ENCODE peak calls at places on chromosomes 13 and 19, in eight cellular contexts. S is uterus, X is IMR-90, B is PC-3, Z is AG09319, R is BJ, P is thoracic aorta, V is AG04450. D is an unnamed sample.

GRCh38 chr13:32136061-32136460 is 104.5 kb downstream of the FRY start:
- DNase-seq in S (no peak), X (no peak), B (no peak), Z (no peak), R (no peak), P (no peak), V (no peak), D (no peak)

GRCh38 chr13:46964789-46965527 is 68.1 kb upstream of the HTR2A start:
- DNase-seq in S (no peak), X (peak), B (peak), Z (no peak), R (peak), P (no peak), V (no peak), D (no peak)

GRCh38 chr19:14061081-14061749 is 661 bp downstream of the PALM3 start:
- DNase-seq in S (no peak), X (no peak), B (no peak), Z (no peak), R (no peak), P (no peak), V (no peak), D (no peak)

GRCh38 chr19:42270346-42271044 is 1.4 kb downstream of the CIC start:
- DNase-seq in S (peak), X (no peak), B (peak), Z (peak), R (no peak), P (no peak), V (no peak), D (no peak)

GRCh38 chr19:45049073-45049736 is 10.4 kb downstream of the CLASRP start:
- DNase-seq in S (no peak), X (no peak), B (no peak), Z (no peak), R (no peak), P (no peak), V (no peak), D (no peak)

GRCh38 chr19:48859711-48860572 is 8.5 kb downstream of the PLEKHA4 start:
- DNase-seq in S (no peak), X (no peak), B (peak), Z (no peak), R (no peak), P (no peak), V (no peak), D (no peak)

GRCh38 chr13:90502143-90502542 is 845.3 kb upstream of the MIR17HG start:
- DNase-seq in S (no peak), X (no peak), B (no peak), Z (no peak), R (no peak), P (no peak), V (no peak), D (no peak)

GRCh38 chr13:73000027-73000674 is 58.7 kb upstream of the KLF5 start:
- DNase-seq in S (no peak), X (peak), B (peak), Z (no peak), R (no peak), P (no peak), V (no peak), D (no peak)

GRCh38 chr19:313169-313987 is 22.2 kb upstream of the PLPP2 start:
- DNase-seq in S (no peak), X (no peak), B (no peak), Z (no peak), R (no peak), P (no peak), V (no peak), D (no peak)

GRCh38 chr19:3652422-3652821 is 25.8 kb upstream of the CACTIN start:
- DNase-seq in S (no peak), X (no peak), B (no peak), Z (no peak), R (no peak), P (no peak), V (no peak), D (no peak)

GRCh38 chr13:113836917-113837553 is 26.8 kb downstream of the GAS6 start:
- DNase-seq in S (peak), X (peak), B (peak), Z (peak), R (peak), P (no peak), V (peak), D (no peak)

GRCh38 chr13:75771818-75772217 is 135.7 kb downstream of the LMO7 start:
- DNase-seq in S (no peak), X (peak), B (peak), Z (no peak), R (no peak), P (no peak), V (peak), D (no peak)

GRCh38 chr13:75454497-75454896 is 27.5 kb downstream of the TBC1D4 start:
- DNase-seq in S (no peak), X (no peak), B (no peak), Z (no peak), R (no peak), P (no peak), V (no peak), D (no peak)

GRCh38 chr13:77740931-77741586 is 43.6 kb downstream of the SLAIN1 start:
- DNase-seq in S (no peak), X (no peak), B (no peak), Z (no peak), R (no peak), P (no peak), V (no peak), D (no peak)

GRCh38 chr19:48123907-48124675 is 13.5 kb upstream of the PLA2G4C start:
- DNase-seq in S (no peak), X (peak), B (peak), Z (peak), R (peak), P (no peak), V (peak), D (peak)

GRCh38 chr19:13899912-13900584 is 5.9 kb downstream of the BRME1 start:
- DNase-seq in S (no peak), X (peak), B (no peak), Z (no peak), R (no peak), P (no peak), V (no peak), D (no peak)

GRCh38 chr19:6739884-6740588 is 556 bp downstream of the TRIP10 start:
- DNase-seq in S (peak), X (no peak), B (no peak), Z (no peak), R (no peak), P (no peak), V (no peak), D (peak)

GRCh38 chr13:46374710-46375109 is 12.3 kb downstream of the RUBCNL start:
- DNase-seq in S (no peak), X (no peak), B (peak), Z (no peak), R (no peak), P (no peak), V (no peak), D (no peak)

GRCh38 chr13:73325351-73326214 is 266.8 kb downstream of the KLF5 start:
- DNase-seq in S (no peak), X (peak), B (peak), Z (no peak), R (no peak), P (no peak), V (no peak), D (no peak)

GRCh38 chr13:68257111-68257842 is 1027.1 kb upstream of the PCDH9 start:
- DNase-seq in S (no peak), X (no peak), B (no peak), Z (no peak), R (no peak), P (no peak), V (no peak), D (no peak)

GRCh38 chr19:54380897-54381296 is 16.2 kb upstream of the LAIR1 start:
- DNase-seq in S (no peak), X (no peak), B (no peak), Z (no peak), R (no peak), P (no peak), V (no peak), D (no peak)

GRCh38 chr13:42969558-42970172 is 22.4 kb downstream of the EPSTI1 start:
- DNase-seq in S (peak), X (peak), B (peak), Z (peak), R (no peak), P (peak), V (no peak), D (peak)

GRCh38 chr19:1130801-1131717 is 27.3 kb downstream of the GPX4 start:
- DNase-seq in S (no peak), X (no peak), B (no peak), Z (no peak), R (no peak), P (no peak), V (no peak), D (no peak)

GRCh38 chr19:47210689-47211316 is 20.2 kb downstream of the BBC3 start:
- DNase-seq in S (peak), X (peak), B (peak), Z (peak), R (peak), P (peak), V (peak), D (peak)

GRCh38 chr19:33728141-33728540 is 68.5 kb upstream of the KCTD15 start:
- DNase-seq in S (no peak), X (no peak), B (no peak), Z (no peak), R (no peak), P (no peak), V (no peak), D (no peak)

GRCh38 chr19:11088508-11089253 is 582 bp upstream of the LDLR start:
- DNase-seq in S (no peak), X (no peak), B (no peak), Z (no peak), R (no peak), P (no peak), V (no peak), D (no peak)

GRCh38 chr13:30918662-30919405 is 12.8 kb downstream of the MEDAG start:
- DNase-seq in S (no peak), X (no peak), B (no peak), Z (no peak), R (no peak), P (no peak), V (no peak), D (no peak)

GRCh38 chr19:772730-773436 is 22.0 kb downstream of the MISP start:
- DNase-seq in S (no peak), X (no peak), B (no peak), Z (no peak), R (no peak), P (no peak), V (no peak), D (no peak)

GRCh38 chr19:32543107-32543900 is 37.7 kb upstream of the PDCD5 start:
- DNase-seq in S (no peak), X (peak), B (peak), Z (peak), R (no peak), P (no peak), V (no peak), D (no peak)

GRCh38 chr19:46821512-46822359 is 28.9 kb downstream of the AP2S1 start:
- DNase-seq in S (no peak), X (no peak), B (no peak), Z (no peak), R (no peak), P (no peak), V (no peak), D (no peak)

GRCh38 chr13:24683833-24684599 is 3.8 kb downstream of the ATP12A start:
- DNase-seq in S (no peak), X (peak), B (peak), Z (no peak), R (no peak), P (no peak), V (no peak), D (peak)

GRCh38 chr13:68784275-68784674 is 1323.4 kb upstream of the ATXN8OS start:
- DNase-seq in S (no peak), X (no peak), B (no peak), Z (no peak), R (no peak), P (no peak), V (no peak), D (no peak)

GRCh38 chr13:54709546-54709945 is 1680.9 kb downstream of the OLFM4 start:
- DNase-seq in S (no peak), X (no peak), B (peak), Z (no peak), R (no peak), P (no peak), V (no peak), D (no peak)

GRCh38 chr19:44280916-44281315 is 21.2 kb downstream of the ZNF233 start:
- DNase-seq in S (no peak), X (no peak), B (no peak), Z (no peak), R (no peak), P (no peak), V (no peak), D (no peak)

GRCh38 chr13:25819856-25820530 is 231.8 kb downstream of the SHISA2 start:
- DNase-seq in S (no peak), X (no peak), B (no peak), Z (no peak), R (no peak), P (no peak), V (no peak), D (no peak)

GRCh38 chr19:55041627-55042343 is 3.7 kb upstream of the GP6 start:
- DNase-seq in S (no peak), X (no peak), B (no peak), Z (no peak), R (no peak), P (no peak), V (no peak), D (no peak)

GRCh38 chr19:2775556-2776430 is 7.3 kb downstream of the SGTA start:
- DNase-seq in S (peak), X (peak), B (no peak), Z (no peak), R (no peak), P (no peak), V (no peak), D (no peak)

GRCh38 chr13:111082240-111082639 is 32.9 kb upstream of the ARHGEF7 start:
- DNase-seq in S (no peak), X (no peak), B (no peak), Z (no peak), R (no peak), P (no peak), V (no peak), D (no peak)

GRCh38 chr19:15436012-15436825 is 13.5 kb downstream of the WIZ start:
- DNase-seq in S (peak), X (no peak), B (no peak), Z (no peak), R (no peak), P (no peak), V (no peak), D (no peak)

GRCh38 chr19:15438577-15438976 is 11.2 kb downstream of the WIZ start:
- DNase-seq in S (no peak), X (no peak), B (no peak), Z (no peak), R (no peak), P (no peak), V (no peak), D (no peak)

GRCh38 chr19:15438124-15438496 is 11.6 kb downstream of the WIZ start:
- DNase-seq in S (no peak), X (no peak), B (no peak), Z (no peak), R (no peak), P (no peak), V (no peak), D (no peak)

GRCh38 chr19:15436826-15437110 is 13.0 kb downstream of the WIZ start:
- DNase-seq in S (peak), X (no peak), B (no peak), Z (no peak), R (no peak), P (no peak), V (no peak), D (no peak)

GRCh38 chr19:15437355-15438123 is 12.2 kb downstream of the WIZ start:
- DNase-seq in S (peak), X (peak), B (no peak), Z (no peak), R (no peak), P (no peak), V (no peak), D (no peak)
- TF ChIP-seq CTCF in S (no peak), X (peak), B (peak), Z (peak), R (peak), P (peak), V (peak), D (no peak)

GRCh38 chr13:60623131-60623530 is 226.1 kb downstream of the TDRD3 start:
- DNase-seq in S (no peak), X (no peak), B (no peak), Z (no peak), R (no peak), P (no peak), V (no peak), D (no peak)

GRCh38 chr13:60620611-60621395 is 223.8 kb downstream of the TDRD3 start:
- DNase-seq in S (no peak), X (no peak), B (no peak), Z (no peak), R (no peak), P (no peak), V (no peak), D (no peak)

GRCh38 chr13:60613080-60613479 is 216.1 kb downstream of the TDRD3 start:
- DNase-seq in S (no peak), X (no peak), B (no peak), Z (no peak), R (no peak), P (no peak), V (no peak), D (no peak)

GRCh38 chr13:60619461-60619860 is 222.4 kb downstream of the TDRD3 start:
- DNase-seq in S (no peak), X (no peak), B (no peak), Z (no peak), R (no peak), P (no peak), V (no peak), D (no peak)

DNA sequence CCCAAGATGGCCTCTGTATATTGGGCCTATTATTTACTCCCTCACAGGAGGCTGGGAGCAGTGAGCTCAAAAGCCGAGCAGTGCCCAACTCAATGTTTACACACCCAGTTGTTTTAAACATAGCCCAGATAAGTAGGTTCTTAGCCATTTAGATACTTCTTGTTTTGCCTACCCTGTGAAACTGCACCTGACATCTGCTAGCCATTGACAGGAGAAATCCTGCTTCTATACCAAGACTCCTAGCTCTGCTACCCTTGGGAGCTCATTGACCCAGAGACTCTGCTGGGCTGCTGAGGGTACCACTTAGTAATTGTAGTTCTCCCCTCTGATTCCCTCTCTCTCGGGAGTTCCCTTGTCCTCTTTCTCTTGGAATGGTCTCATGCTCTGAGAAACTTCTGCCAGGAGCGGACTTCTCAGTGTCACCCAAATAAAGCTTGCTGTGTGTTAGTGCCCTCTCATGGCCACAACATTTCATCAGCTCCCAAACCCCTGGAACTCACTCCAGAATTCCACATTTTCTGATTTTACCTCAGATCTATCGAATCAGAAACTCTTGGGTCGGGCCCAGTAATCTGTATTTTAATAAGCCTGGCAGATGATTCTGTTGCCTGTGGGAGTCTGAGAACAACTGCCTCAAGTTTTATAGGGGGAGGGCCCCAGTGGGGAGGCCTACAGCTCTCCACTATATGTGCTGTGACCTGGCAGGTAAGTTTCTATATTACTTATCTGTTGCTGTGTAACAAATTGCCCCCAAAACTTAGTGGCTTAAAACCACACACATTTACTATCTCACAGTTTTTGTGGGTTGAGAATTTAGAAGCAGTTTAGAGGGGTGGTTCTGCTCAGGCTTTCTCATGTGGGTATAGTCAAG is 221.1 kb downstream of the TDRD3 start:
- DNase-seq in S (no peak), X (peak), B (peak), Z (peak), R (no peak), P (no peak), V (no peak), D (no peak)
- TF ChIP-seq CTCF in S (no peak), X (peak), B (peak), Z (peak), R (peak), P (no peak), V (peak), D (peak)

GRCh38 chr19:38736413-38737280 is 7.6 kb downstream of the CAPN12 start:
- DNase-seq in S (peak), X (no peak), B (peak), Z (no peak), R (no peak), P (no peak), V (no peak), D (no peak)

GRCh38 chr19:38737297-38737865 is 6.9 kb downstream of the CAPN12 start:
- DNase-seq in S (no peak), X (no peak), B (no peak), Z (no peak), R (no peak), P (no peak), V (no peak), D (no peak)

GRCh38 chr19:38740252-38740592 is 4.1 kb downstream of the CAPN12 start:
- DNase-seq in S (no peak), X (no peak), B (no peak), Z (no peak), R (no peak), P (no peak), V (no peak), D (no peak)

GRCh38 chr19:38739440-38740251 is 4.6 kb downstream of the CAPN12 start:
- DNase-seq in S (no peak), X (no peak), B (no peak), Z (no peak), R (no peak), P (no peak), V (no peak), D (no peak)

GRCh38 chr19:38737921-38738731 is 6.1 kb downstream of the CAPN12 start:
- DNase-seq in S (no peak), X (no peak), B (no peak), Z (no peak), R (no peak), P (no peak), V (no peak), D (no peak)
- TF ChIP-seq CTCF in S (no peak), X (no peak), B (no peak), Z (no peak), R (no peak), P (no peak), V (peak), D (no peak)

GRCh38 chr19:18401580-18402112 is 4.2 kb upstream of the LRRC25 start:
- DNase-seq in S (no peak), X (peak), B (peak), Z (no peak), R (no peak), P (no peak), V (no peak), D (no peak)
- TF ChIP-seq CTCF in S (peak), X (peak), B (peak), Z (peak), R (peak), P (no peak), V (peak), D (peak)

DNA sequence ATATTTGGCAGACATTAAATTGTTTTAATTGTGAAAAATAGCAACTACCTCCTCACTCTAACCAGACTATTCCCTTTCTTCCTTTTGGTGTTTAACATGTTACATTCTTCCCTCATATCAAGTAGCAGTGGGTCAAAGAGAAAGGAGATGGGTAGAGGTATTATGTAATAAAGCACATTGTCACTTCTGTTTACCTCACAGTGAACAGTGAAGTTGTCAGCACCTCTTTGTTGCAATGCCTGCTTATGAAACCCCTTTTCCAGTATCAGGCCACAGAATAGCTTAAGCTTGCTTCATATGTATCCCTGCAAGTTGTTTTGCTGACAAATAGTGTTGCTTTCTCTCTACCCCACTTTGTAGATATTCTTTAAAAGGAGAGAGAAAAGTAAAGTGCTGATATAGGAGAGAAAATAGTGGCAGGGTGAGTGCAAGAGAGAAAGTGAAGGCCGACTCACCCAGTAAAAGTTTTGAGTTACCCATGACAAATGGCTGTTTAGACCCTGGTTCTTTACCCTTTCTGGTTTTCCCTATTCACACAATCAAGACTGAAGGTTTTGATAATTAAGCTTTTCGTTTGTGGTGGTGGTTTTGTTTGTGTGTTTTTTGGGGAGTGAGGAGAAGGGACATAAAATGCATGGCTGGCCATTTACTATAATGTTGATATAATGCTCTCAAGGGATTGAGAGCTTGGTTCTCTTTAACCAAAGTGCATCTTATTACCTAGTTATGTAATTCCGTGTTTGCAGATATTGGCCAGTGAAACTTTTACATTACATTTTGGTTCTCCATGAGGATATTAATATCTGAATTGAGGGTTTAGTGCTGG is 3.7 kb downstream of the ITM2B start:
- DNase-seq in S (no peak), X (no peak), B (no peak), Z (no peak), R (no peak), P (no peak), V (no peak), D (no peak)
- TF ChIP-seq CTCF in S (no peak), X (no peak), B (no peak), Z (no peak), R (no peak), P (no peak), V (no peak), D (no peak)

GRCh38 chr13:50255639-50256038 is 240.4 kb downstream of the KCNRG start:
- DNase-seq in S (no peak), X (no peak), B (no peak), Z (no peak), R (no peak), P (no peak), V (no peak), D (no peak)
- TF ChIP-seq CTCF in S (no peak), X (no peak), B (no peak), Z (no peak), R (no peak), P (no peak), V (no peak), D (no peak)

D was measured in neural crest cell.